ENCODE peak calls at places on chromosomes 7 and 10, in four cellular contexts. A is K562, U is NCI-H1694, E is A549. X is an unnamed sample.

GRCh38 chr10:79020605-79021004 is 48.2 kb upstream of the ZMIZ1 start:
- DNase-seq in A (no peak), U (no peak), E (no peak), X (no peak)

GRCh38 chr10:30788307-30788706 is 158.8 kb upstream of the LYZL2 start:
- DNase-seq in A (no peak), U (no peak), E (no peak), X (no peak)

GRCh38 chr10:129967579-129968019 is 3.5 kb upstream of the EBF3 start:
- DNase-seq in A (no peak), U (no peak), E (no peak), X (no peak)

GRCh38 chr7:149620961-149621360 is 123.4 kb upstream of the ZNF746 start:
- DNase-seq in A (no peak), U (no peak), E (no peak), X (no peak)

GRCh38 chr10:52261362-52261761 is 52.7 kb upstream of the DKK1 start:
- DNase-seq in A (no peak), U (no peak), E (no peak), X (no peak)

GRCh38 chr7:945556-946255 is 8.8 kb downstream of the ADAP1 start:
- DNase-seq in A (no peak), U (no peak), E (no peak), X (no peak)

GRCh38 chr10:132865236-132865635 is 77.1 kb downstream of the CFAP46 start:
- DNase-seq in A (no peak), U (no peak), E (no peak), X (no peak)

GRCh38 chr7:35483568-35483967 is 211.4 kb downstream of the HERPUD2 start:
- DNase-seq in A (no peak), U (no peak), E (no peak), X (no peak)

GRCh38 chr10:73998623-73999622 is 1.0 kb downstream of the VCL start:
- DNase-seq in A (peak), U (peak), E (peak), X (no peak)

GRCh38 chr10:69644658-69645295 is 14.7 kb downstream of the FAM241B start:
- DNase-seq in A (peak), U (peak), E (peak), X (peak)

GRCh38 chr10:95289003-95289920 is 1.5 kb downstream of the PDLIM1 start:
- DNase-seq in A (peak), U (no peak), E (peak), X (no peak)

GRCh38 chr7:7861211-7861633 is 107.4 kb upstream of the GLCCI1 start:
- DNase-seq in A (no peak), U (no peak), E (peak), X (no peak)

GRCh38 chr7:128076831-128077271 is 45.6 kb upstream of the LRRC4 start:
- DNase-seq in A (no peak), U (no peak), E (no peak), X (no peak)

GRCh38 chr10:88088441-88089340 is 225.3 kb downstream of the PTEN start:
- DNase-seq in A (no peak), U (peak), E (no peak), X (no peak)

X was measured in GM12892.